ENCODE peak calls at places on chromosome 11, in six cellular contexts. One of them, this sample, is unnamed.

GRCh38 chr11:117417342-117417741 is 89.7 kb downstream of the CEP164 start:
- DNase-seq in GM23248: no peak
- DNase-seq in HFF-Myc: no peak
- DNase-seq in A549: no peak
- DNase-seq in mesendoderm: no peak
- DNase-seq in colonic mucosa: no peak
- DNase-seq in this sample: no peak

GRCh38 chr11:94845622-94846021 is 77.5 kb downstream of the AMOTL1 start:
- DNase-seq in GM23248: no peak
- DNase-seq in HFF-Myc: no peak
- DNase-seq in A549: peak; percentile 26
- DNase-seq in mesendoderm: no peak
- DNase-seq in colonic mucosa: no peak
- DNase-seq in this sample: no peak

GRCh38 chr11:70088735-70089250 is 10.7 kb downstream of the ANO1 start:
- DNase-seq in GM23248: no peak
- DNase-seq in HFF-Myc: no peak
- DNase-seq in A549: no peak
- DNase-seq in mesendoderm: no peak
- DNase-seq in colonic mucosa: no peak
- DNase-seq in this sample: no peak

GRCh38 chr11:1453611-1454386 is 32.8 kb downstream of the MOB2 start:
- DNase-seq in GM23248: peak; percentile 29
- DNase-seq in HFF-Myc: no peak
- DNase-seq in A549: no peak
- DNase-seq in mesendoderm: peak; percentile 61
- DNase-seq in colonic mucosa: peak; percentile 69
- DNase-seq in this sample: no peak

GRCh38 chr11:134071306-134071705 is 2.4 kb downstream of the JAM3 start:
- DNase-seq in GM23248: no peak
- DNase-seq in HFF-Myc: no peak
- DNase-seq in A549: no peak
- DNase-seq in mesendoderm: no peak
- DNase-seq in colonic mucosa: no peak
- DNase-seq in this sample: no peak

GRCh38 chr11:15580056-15580774 is 465.5 kb downstream of the INSC start:
- DNase-seq in GM23248: no peak
- DNase-seq in HFF-Myc: no peak
- DNase-seq in A549: no peak
- DNase-seq in mesendoderm: no peak
- DNase-seq in colonic mucosa: no peak
- DNase-seq in this sample: no peak

GRCh38 chr11:93089474-93090102 is 108.2 kb downstream of the SLC36A4 start:
- DNase-seq in GM23248: peak; percentile 82
- DNase-seq in HFF-Myc: peak; percentile 10
- DNase-seq in A549: peak; percentile 43
- DNase-seq in mesendoderm: peak; percentile 97
- DNase-seq in colonic mucosa: peak; percentile 38
- DNase-seq in this sample: peak; percentile 53

GRCh38 chr11:20089796-20090653 is 70.2 kb downstream of the DBX1 start:
- DNase-seq in GM23248: no peak
- DNase-seq in HFF-Myc: no peak
- DNase-seq in A549: no peak
- DNase-seq in mesendoderm: no peak
- DNase-seq in colonic mucosa: no peak
- DNase-seq in this sample: peak; percentile 33

GRCh38 chr11:57873196-57873911 is 111.8 kb downstream of the CTNND1 start:
- DNase-seq in GM23248: peak; percentile 78
- DNase-seq in HFF-Myc: no peak
- DNase-seq in A549: no peak
- DNase-seq in mesendoderm: no peak
- DNase-seq in colonic mucosa: no peak
- DNase-seq in this sample: peak; percentile 16

GRCh38 chr11:65111159-65111536 is 524 bp upstream of the TM7SF2 start:
- DNase-seq in GM23248: no peak
- DNase-seq in HFF-Myc: no peak
- DNase-seq in A549: no peak
- DNase-seq in mesendoderm: no peak
- DNase-seq in colonic mucosa: no peak
- DNase-seq in this sample: no peak

GRCh38 chr11:13126430-13126829 is 117.3 kb downstream of the RASSF10 start:
- DNase-seq in GM23248: no peak
- DNase-seq in HFF-Myc: no peak
- DNase-seq in A549: peak; percentile 91
- DNase-seq in mesendoderm: no peak
- DNase-seq in colonic mucosa: no peak
- DNase-seq in this sample: no peak

GRCh38 chr11:116644201-116644947 is 128.4 kb downstream of the BUD13 start:
- DNase-seq in GM23248: no peak
- DNase-seq in HFF-Myc: no peak
- DNase-seq in A549: no peak
- DNase-seq in mesendoderm: no peak
- DNase-seq in colonic mucosa: peak; percentile 13
- DNase-seq in this sample: no peak

GRCh38 chr11:74019104-74019738 is 10.3 kb upstream of the UCP3 start:
- DNase-seq in GM23248: peak; percentile 15
- DNase-seq in HFF-Myc: no peak
- DNase-seq in A549: no peak
- DNase-seq in mesendoderm: no peak
- DNase-seq in colonic mucosa: peak; percentile 49
- DNase-seq in this sample: no peak

GRCh38 chr11:120326228-120326627 is 1.1 kb downstream of the TLCD5 start:
- DNase-seq in GM23248: peak; percentile 83
- DNase-seq in HFF-Myc: no peak
- DNase-seq in A549: peak; percentile 28
- DNase-seq in mesendoderm: no peak
- DNase-seq in colonic mucosa: no peak
- DNase-seq in this sample: peak; percentile 72

GRCh38 chr11:57598831-57599155 is 1.3 kb downstream of the SERPING1 start:
- DNase-seq in GM23248: peak; percentile 66
- DNase-seq in HFF-Myc: no peak
- DNase-seq in A549: no peak
- DNase-seq in mesendoderm: peak; percentile 8
- DNase-seq in colonic mucosa: no peak
- DNase-seq in this sample: peak; percentile 62

GRCh38 chr11:77046060-77046501 is 11.9 kb downstream of the B3GNT6 start:
- DNase-seq in GM23248: peak; percentile 50
- DNase-seq in HFF-Myc: no peak
- DNase-seq in A549: peak; percentile 57
- DNase-seq in mesendoderm: peak; percentile 56
- DNase-seq in colonic mucosa: peak; percentile 74
- DNase-seq in this sample: no peak

GRCh38 chr11:12218909-12219308 is 108.5 kb downstream of the MICAL2 start:
- DNase-seq in GM23248: no peak
- DNase-seq in HFF-Myc: no peak
- DNase-seq in A549: no peak
- DNase-seq in mesendoderm: no peak
- DNase-seq in colonic mucosa: peak; percentile 73
- DNase-seq in this sample: no peak

GRCh38 chr11:10483174-10483573 is 28.1 kb downstream of the AMPD3 start:
- DNase-seq in GM23248: no peak
- DNase-seq in HFF-Myc: no peak
- DNase-seq in A549: no peak
- DNase-seq in mesendoderm: no peak
- DNase-seq in colonic mucosa: no peak
- DNase-seq in this sample: no peak

GRCh38 chr11:125166347-125166841 is 1.8 kb downstream of the PKNOX2 start:
- DNase-seq in GM23248: peak; percentile 53
- DNase-seq in HFF-Myc: no peak
- DNase-seq in A549: no peak
- DNase-seq in mesendoderm: peak; percentile 74
- DNase-seq in colonic mucosa: no peak
- DNase-seq in this sample: no peak

GRCh38 chr11:58625826-58626460 is 3.5 kb downstream of the CNTF start:
- DNase-seq in GM23248: peak; percentile 52
- DNase-seq in HFF-Myc: no peak
- DNase-seq in A549: no peak
- DNase-seq in mesendoderm: no peak
- DNase-seq in colonic mucosa: no peak
- DNase-seq in this sample: peak; percentile 27

GRCh38 chr11:75667831-75668507 is 869 bp downstream of the MAP6 start:
- DNase-seq in GM23248: peak; percentile 68
- DNase-seq in HFF-Myc: no peak
- DNase-seq in A549: peak; percentile 41
- DNase-seq in mesendoderm: peak; percentile 74
- DNase-seq in colonic mucosa: peak; percentile 22
- DNase-seq in this sample: peak; percentile 51

GRCh38 chr11:72735495-72736027 is 16.6 kb downstream of the ARAP1 start:
- DNase-seq in GM23248: peak; percentile 78
- DNase-seq in HFF-Myc: no peak
- DNase-seq in A549: peak; percentile 35
- DNase-seq in mesendoderm: peak; percentile 98
- DNase-seq in colonic mucosa: no peak
- DNase-seq in this sample: peak; percentile 48

GRCh38 chr11:104705475-104706195 is 192.6 kb downstream of the CASP12 start:
- DNase-seq in GM23248: no peak
- DNase-seq in HFF-Myc: no peak
- DNase-seq in A549: no peak
- DNase-seq in mesendoderm: no peak
- DNase-seq in colonic mucosa: peak; percentile 28
- DNase-seq in this sample: peak; percentile 1

GRCh38 chr11:66408488-66409214 is 12.2 kb upstream of the NPAS4 start:
- DNase-seq in GM23248: peak; percentile 99
- DNase-seq in HFF-Myc: peak; percentile 53
- DNase-seq in A549: peak; percentile 87
- DNase-seq in mesendoderm: peak; percentile 97
- DNase-seq in colonic mucosa: peak; percentile 90
- DNase-seq in this sample: peak; percentile 91

GRCh38 chr11:116364357-116364756 is 408.4 kb downstream of the BUD13 start:
- DNase-seq in GM23248: no peak
- DNase-seq in HFF-Myc: no peak
- DNase-seq in A549: no peak
- DNase-seq in mesendoderm: no peak
- DNase-seq in colonic mucosa: no peak
- DNase-seq in this sample: no peak

GRCh38 chr11:41115066-41115465 is 344.4 kb downstream of the LRRC4C start:
- DNase-seq in GM23248: no peak
- DNase-seq in HFF-Myc: no peak
- DNase-seq in A549: no peak
- DNase-seq in mesendoderm: peak; percentile 15
- DNase-seq in colonic mucosa: no peak
- DNase-seq in this sample: no peak

GRCh38 chr11:61791737-61792309 is 576 bp downstream of the TMEM258 start:
- DNase-seq in GM23248: peak; percentile 98
- DNase-seq in HFF-Myc: peak; percentile 73
- DNase-seq in A549: peak; percentile 80
- DNase-seq in mesendoderm: peak; percentile 79
- DNase-seq in colonic mucosa: peak; percentile 68
- DNase-seq in this sample: peak; percentile 85

GRCh38 chr11:93648168-93648567 is 13.3 kb upstream of the CEP295 start:
- DNase-seq in GM23248: peak; percentile 21
- DNase-seq in HFF-Myc: no peak
- DNase-seq in A549: peak; percentile 17
- DNase-seq in mesendoderm: peak; percentile 55
- DNase-seq in colonic mucosa: no peak
- DNase-seq in this sample: peak; percentile 27

GRCh38 chr11:13110929-13111812 is 102.1 kb downstream of the RASSF10 start:
- DNase-seq in GM23248: peak; percentile 64
- DNase-seq in HFF-Myc: no peak
- DNase-seq in A549: peak; percentile 64
- DNase-seq in mesendoderm: peak; percentile 97
- DNase-seq in colonic mucosa: no peak
- DNase-seq in this sample: no peak

GRCh38 chr11:115887727-115888126 is 383.5 kb upstream of the CADM1 start:
- DNase-seq in GM23248: no peak
- DNase-seq in HFF-Myc: no peak
- DNase-seq in A549: no peak
- DNase-seq in mesendoderm: no peak
- DNase-seq in colonic mucosa: no peak
- DNase-seq in this sample: no peak

GRCh38 chr11:69220581-69221051 is 64.9 kb downstream of the SMIM38 start:
- DNase-seq in GM23248: peak; percentile 67
- DNase-seq in HFF-Myc: no peak
- DNase-seq in A549: no peak
- DNase-seq in mesendoderm: no peak
- DNase-seq in colonic mucosa: no peak
- DNase-seq in this sample: peak; percentile 68

GRCh38 chr11:32088117-32088941 is 2.5 kb upstream of the RCN1 start:
- DNase-seq in GM23248: peak; percentile 86
- DNase-seq in HFF-Myc: peak; percentile 60
- DNase-seq in A549: no peak
- DNase-seq in mesendoderm: peak; percentile 50
- DNase-seq in colonic mucosa: peak; percentile 38
- DNase-seq in this sample: peak; percentile 89
- H3K4me3 ChIP-seq in GM23248: peak overlapping the region; percentile 52
- H3K4me3 ChIP-seq in HFF-Myc: peak overlapping the region; percentile 4
- H3K4me3 ChIP-seq in A549: no peak overlapping the region
- H3K4me3 ChIP-seq in mesendoderm: no peak overlapping the region
- H3K4me3 ChIP-seq in colonic mucosa: no peak overlapping the region
- H3K4me3 ChIP-seq in this sample: peak overlapping the region; percentile 4

GRCh38 chr11:112962854-112963367 is 1.7 kb downstream of the NCAM1 start:
- DNase-seq in GM23248: peak; percentile 47
- DNase-seq in HFF-Myc: no peak
- DNase-seq in A549: no peak
- DNase-seq in mesendoderm: peak; percentile 55
- DNase-seq in colonic mucosa: peak; percentile 42
- DNase-seq in this sample: peak; percentile 24
- H3K4me3 ChIP-seq in GM23248: peak overlapping the region; percentile 65
- H3K4me3 ChIP-seq in HFF-Myc: no peak overlapping the region
- H3K4me3 ChIP-seq in A549: no peak overlapping the region
- H3K4me3 ChIP-seq in mesendoderm: peak overlapping the region; percentile 27
- H3K4me3 ChIP-seq in colonic mucosa: peak overlapping the region; percentile 40
- H3K4me3 ChIP-seq in this sample: peak overlapping the region; percentile 67

DNA sequence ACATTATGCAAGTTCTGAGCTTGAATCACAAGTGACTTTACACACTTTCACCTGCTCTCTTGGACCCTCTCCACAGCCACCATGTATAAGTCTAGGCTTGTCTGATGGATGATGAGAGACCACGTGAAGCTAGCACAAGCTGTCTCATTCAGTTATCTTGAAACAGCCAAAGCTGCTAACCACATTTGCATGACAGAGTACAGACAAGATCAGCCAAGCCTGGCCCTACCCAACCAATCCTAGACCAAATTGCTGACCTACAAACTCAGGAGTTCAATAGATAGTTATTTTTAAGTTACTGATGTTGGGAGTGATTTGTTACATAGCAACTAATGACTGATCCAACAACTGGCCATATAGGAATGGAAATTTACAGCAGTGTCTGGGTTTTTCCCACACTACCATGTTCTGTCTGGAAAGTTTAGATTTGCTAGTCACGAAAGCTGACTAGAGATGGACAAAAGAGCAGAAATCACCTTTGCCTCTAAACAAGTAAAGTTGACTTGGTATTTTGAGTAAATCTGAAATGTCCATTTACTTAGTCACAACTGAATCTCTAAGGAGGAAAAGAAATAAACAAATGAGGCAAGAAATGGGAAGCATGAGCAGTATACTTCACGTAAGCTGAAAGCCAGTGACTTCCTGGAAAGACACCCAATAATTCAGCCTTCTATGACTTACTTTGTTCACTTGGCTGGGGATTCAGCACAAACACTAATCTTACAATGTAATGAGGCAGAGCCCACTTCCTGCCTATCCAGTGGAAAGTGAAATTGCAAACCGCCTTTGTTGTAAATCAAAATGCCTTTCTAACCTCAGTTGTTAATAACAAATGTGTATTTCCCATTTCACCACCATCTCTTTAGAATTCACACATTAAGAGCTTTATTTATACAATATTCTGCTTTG is 101.7 kb downstream of the FAM181B start:
- DNase-seq in GM23248: peak; percentile 1
- DNase-seq in HFF-Myc: no peak
- DNase-seq in A549: no peak
- DNase-seq in mesendoderm: no peak
- DNase-seq in colonic mucosa: no peak
- DNase-seq in this sample: no peak
- H3K4me3 ChIP-seq in GM23248: no peak overlapping the region
- H3K4me3 ChIP-seq in HFF-Myc: no peak overlapping the region
- H3K4me3 ChIP-seq in A549: no peak overlapping the region
- H3K4me3 ChIP-seq in mesendoderm: no peak overlapping the region
- H3K4me3 ChIP-seq in colonic mucosa: no peak overlapping the region
- H3K4me3 ChIP-seq in this sample: no peak overlapping the region

GRCh38 chr11:22742149-22742548 is 75.7 kb downstream of the GAS2 start:
- DNase-seq in GM23248: no peak
- DNase-seq in HFF-Myc: no peak
- DNase-seq in A549: no peak
- DNase-seq in mesendoderm: no peak
- DNase-seq in colonic mucosa: no peak
- DNase-seq in this sample: no peak
- H3K4me3 ChIP-seq in GM23248: no peak overlapping the region
- H3K4me3 ChIP-seq in HFF-Myc: no peak overlapping the region
- H3K4me3 ChIP-seq in A549: no peak overlapping the region
- H3K4me3 ChIP-seq in mesendoderm: no peak overlapping the region
- H3K4me3 ChIP-seq in colonic mucosa: no peak overlapping the region
- H3K4me3 ChIP-seq in this sample: no peak overlapping the region